ENCODE peak calls at places on chromosomes 11 and 22, in seven cellular contexts. N is activated T-cell treated with anti-CD3 and anti-CD28 coated beads for 1 hour, D is head of caudate nucleus, Y is amygdala, U is Kasumi-1, Q is mucosa of descending colon, R is anterior cingulate cortex. G is an unnamed sample.

GRCh38 chr11:2531277-2531986 is 86.6 kb downstream of the KCNQ1 start:
- DNase-seq in D (peak; percentile 67), N (peak; percentile 58), U (peak; percentile 24), Q (peak; percentile 87), Y (no peak), R (peak; percentile 47), G (peak; percentile 79)

GRCh38 chr22:44360686-44361381 is 48.1 kb upstream of the SHISAL1 start:
- DNase-seq in U (no peak), N (no peak), Q (no peak), Y (no peak), D (no peak), R (no peak), G (peak; percentile 52)

GRCh38 chr22:48918585-48919186 is 909.0 kb downstream of the BRD1 start:
- DNase-seq in N (no peak), Q (no peak), R (no peak), U (no peak), D (peak; percentile 18), Y (no peak), G (no peak)

GRCh38 chr22:26417406-26417805 is 11.7 kb upstream of the ASPHD2 start:
- DNase-seq in U (no peak), Q (no peak), N (no peak), D (no peak), Y (no peak), R (no peak), G (no peak)

GRCh38 chr11:8745431-8745986 is 62.9 kb downstream of the RPL27A start:
- DNase-seq in Q (no peak), D (no peak), U (no peak), R (no peak), Y (no peak), N (no peak), G (no peak)

GRCh38 chr22:47177334-47177815 is 414.9 kb downstream of the TBC1D22A start:
- DNase-seq in U (no peak), N (no peak), Q (no peak), R (no peak), D (no peak), Y (no peak), G (no peak)

GRCh38 chr11:64339754-64340408 is at the start of gene CCDC88B:
- DNase-seq in R (no peak), D (peak; percentile 67), U (peak; percentile 68), N (peak; percentile 81), Y (no peak), Q (peak; percentile 75), G (no peak)

GRCh38 chr22:48578138-48579034 is 1249.3 kb downstream of the BRD1 start:
- DNase-seq in N (no peak), D (peak; percentile 69), Q (no peak), Y (no peak), U (no peak), R (peak; percentile 59), G (no peak)

GRCh38 chr22:48741540-48741939 is 1086.1 kb downstream of the BRD1 start:
- DNase-seq in U (no peak), Y (no peak), Q (no peak), D (no peak), R (no peak), N (no peak), G (no peak)

GRCh38 chr11:45048313-45048841 is 97.7 kb upstream of the TP53I11 start:
- DNase-seq in R (no peak), U (no peak), Q (no peak), N (no peak), D (no peak), Y (no peak), G (no peak)

GRCh38 chr11:64121637-64122410 is 44.1 kb downstream of the MACROD1 start:
- DNase-seq in D (no peak), R (no peak), U (no peak), N (no peak), Q (no peak), Y (no peak), G (peak; percentile 39)

GRCh38 chr11:118290923-118291322 is 13.6 kb upstream of the CD3E start:
- DNase-seq in Y (no peak), U (no peak), N (no peak), Q (peak; percentile 82), R (no peak), D (no peak), G (peak; percentile 33)

GRCh38 chr11:102147031-102147430 is 36.8 kb downstream of the YAP1 start:
- DNase-seq in U (no peak), Y (no peak), N (no peak), R (no peak), D (no peak), Q (no peak), G (no peak)

GRCh38 chr11:65444314-65445051 is 21.9 kb downstream of the NEAT1 start:
- DNase-seq in R (no peak), N (no peak), Q (no peak), Y (no peak), D (no peak), U (no peak), G (no peak)

GRCh38 chr22:20448630-20449029 is 11.0 kb upstream of the SCARF2 start:
- DNase-seq in Y (no peak), N (no peak), U (no peak), D (no peak), R (no peak), Q (no peak), G (no peak)

GRCh38 chr11:35822815-35823495 is 120.9 kb upstream of the LDLRAD3 start:
- DNase-seq in D (no peak), Q (no peak), U (no peak), Y (no peak), N (no peak), R (no peak), G (no peak)

GRCh38 chr22:48577014-48577690 is 1250.5 kb downstream of the BRD1 start:
- DNase-seq in Y (no peak), Q (no peak), N (no peak), U (no peak), D (no peak), R (no peak), G (no peak)